ENCODE peak calls at places on chromosomes 11 and 22, in five cellular contexts. C is skeletal muscle cell, N is colonic mucosa, A is astrocyte of the spinal cord, R is heart left ventricle. I is an unnamed sample.

GRCh38 chr22:38734203-38735100 is 21.3 kb downstream of the SUN2 start:
- DNase-seq in C (no peak), R (no peak), A (no peak), N (no peak), I (no peak)

GRCh38 chr22:46547179-46547882 is 9.9 kb upstream of the CELSR1 start:
- DNase-seq in R (peak), N (no peak), C (no peak), A (peak), I (peak)

GRCh38 chr11:18802381-18803257 is 11.0 kb upstream of the PTPN5 start:
- DNase-seq in C (peak), A (peak), R (no peak), N (peak), I (peak)

GRCh38 chr22:39254789-39255298 is 10.1 kb upstream of the PDGFB start:
- DNase-seq in A (peak), C (no peak), N (no peak), R (peak), I (peak)

GRCh38 chr11:13928566-13929251 is 33.8 kb upstream of the SPON1 start:
- DNase-seq in C (no peak), N (no peak), R (no peak), A (peak), I (peak)

GRCh38 chr11:10208045-10208674 is 85.9 kb downstream of the SBF2 start:
- DNase-seq in N (no peak), R (no peak), C (peak), A (peak), I (peak)

GRCh38 chr11:58058276-58059010 is 27.7 kb downstream of the OR6Q1 start:
- DNase-seq in C (no peak), A (no peak), R (no peak), N (peak), I (no peak)

GRCh38 chr11:107505667-107506066 is 48.0 kb upstream of the CWF19L2 start:
- DNase-seq in C (no peak), A (no peak), R (no peak), N (no peak), I (no peak)

GRCh38 chr11:112580864-112581263 is 320.2 kb upstream of the PLET1 start:
- DNase-seq in C (no peak), A (no peak), R (no peak), N (no peak), I (no peak)

GRCh38 chr11:19938051-19938856 is 222.0 kb downstream of the DBX1 start:
- DNase-seq in A (peak), R (no peak), C (no peak), N (peak), I (peak)

GRCh38 chr22:17727244-17727892 is 46.9 kb downstream of the BID start:
- DNase-seq in C (no peak), R (no peak), N (no peak), A (no peak), I (no peak)

GRCh38 chr22:24419480-24419860 is 7.9 kb upstream of the ADORA2A start:
- DNase-seq in A (no peak), C (no peak), N (no peak), R (peak), I (no peak)

GRCh38 chr11:103662880-103663279 is 373.6 kb upstream of the DDI1 start:
- DNase-seq in C (no peak), N (no peak), R (no peak), A (no peak), I (peak)

GRCh38 chr11:88501535-88501934 is 164.0 kb upstream of the CTSC start:
- DNase-seq in R (no peak), A (no peak), C (no peak), N (no peak), I (no peak)

GRCh38 chr22:50148991-50149721 is 21.4 kb upstream of the PANX2 start:
- DNase-seq in N (peak), R (peak), A (peak), C (no peak), I (peak)

GRCh38 chr11:133955091-133955846 is 1.5 kb downstream of the IGSF9B start:
- DNase-seq in A (no peak), R (peak), N (no peak), C (no peak), I (no peak)

GRCh38 chr11:78166832-78167469 is 21.5 kb downstream of the KCTD21 start:
- DNase-seq in C (no peak), R (no peak), A (no peak), N (no peak), I (no peak)

GRCh38 chr22:25060522-25061071 is 108.1 kb downstream of the KIAA1671 start:
- DNase-seq in A (no peak), N (no peak), C (no peak), R (no peak), I (no peak)

GRCh38 chr11:82267186-82267585 is 466.5 kb downstream of the FAM181B start:
- DNase-seq in R (no peak), N (no peak), A (no peak), C (no peak), I (no peak)

GRCh38 chr22:28710889-28711285 is 30.7 kb downstream of the CHEK2 start:
- DNase-seq in R (no peak), C (peak), A (no peak), N (no peak), I (peak)

GRCh38 chr11:119424775-119425174 is 1.8 kb upstream of the THY1 start:
- DNase-seq in R (no peak), A (no peak), C (no peak), N (no peak), I (no peak)

GRCh38 chr11:119424276-119424675 is 1.3 kb upstream of the THY1 start:
- DNase-seq in R (no peak), A (no peak), C (no peak), N (no peak), I (no peak)

GRCh38 chr11:119423459-119424254 is 685 bp upstream of the THY1 start:
- DNase-seq in N (no peak), A (no peak), C (no peak), R (no peak), I (no peak)

GRCh38 chr11:119426142-119426541 is 3.2 kb upstream of the THY1 start:
- DNase-seq in A (no peak), R (no peak), N (no peak), C (no peak), I (no peak)

DNA sequence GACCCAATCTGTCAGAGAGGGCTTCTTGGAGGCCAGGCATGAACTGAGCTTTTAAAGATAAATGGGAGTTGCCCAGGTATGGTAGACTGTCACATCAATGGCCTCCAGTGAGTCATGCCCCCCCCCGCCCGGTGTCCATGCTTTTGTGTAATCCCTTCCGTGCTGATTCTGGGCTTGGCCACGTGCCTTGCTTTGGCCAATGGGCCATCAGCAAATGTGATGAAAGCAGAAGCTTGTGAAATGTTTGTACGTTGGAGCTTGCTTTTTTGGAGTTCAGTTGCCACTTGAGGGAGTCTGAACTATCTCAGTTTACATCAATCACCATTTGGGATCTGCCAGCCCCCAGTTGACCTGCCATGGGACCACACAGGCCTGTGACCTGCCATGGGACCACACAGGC is 4.3 kb upstream of the THY1 start:
- DNase-seq in R (no peak), C (no peak), A (no peak), N (no peak), I (no peak)
- H3K4me3 ChIP-seq in R (no peak), C (no peak), A (no peak), N (no peak), I (no peak)

GRCh38 chr11:66101055-66101454 is 31.0 kb downstream of the PACS1 start:
- DNase-seq in R (no peak), C (no peak), A (no peak), N (no peak), I (no peak)
- H3K4me3 ChIP-seq in R (no peak), C (no peak), A (no peak), N (no peak), I (no peak)

GRCh38 chr11:75428301-75428724 is 4.7 kb downstream of the KLHL35 start:
- DNase-seq in R (peak), N (peak), A (peak), C (peak), I (no peak)
- H3K4me3 ChIP-seq in R (peak), N (peak), A (peak), C (peak), I (peak)

GRCh38 chr11:32334822-32335221 is 100.5 kb downstream of the WT1 start:
- DNase-seq in N (peak), R (no peak), A (no peak), C (no peak), I (no peak)

GRCh38 chr11:32332990-32333334 is 102.4 kb downstream of the WT1 start:
- DNase-seq in R (no peak), N (no peak), A (no peak), C (no peak), I (no peak)

GRCh38 chr11:32331792-32332191 is 103.5 kb downstream of the WT1 start:
- DNase-seq in C (no peak), R (no peak), A (no peak), N (no peak), I (no peak)

GRCh38 chr11:32331098-32331497 is 104.2 kb downstream of the WT1 start:
- DNase-seq in N (no peak), C (no peak), A (no peak), R (no peak), I (no peak)

DNA sequence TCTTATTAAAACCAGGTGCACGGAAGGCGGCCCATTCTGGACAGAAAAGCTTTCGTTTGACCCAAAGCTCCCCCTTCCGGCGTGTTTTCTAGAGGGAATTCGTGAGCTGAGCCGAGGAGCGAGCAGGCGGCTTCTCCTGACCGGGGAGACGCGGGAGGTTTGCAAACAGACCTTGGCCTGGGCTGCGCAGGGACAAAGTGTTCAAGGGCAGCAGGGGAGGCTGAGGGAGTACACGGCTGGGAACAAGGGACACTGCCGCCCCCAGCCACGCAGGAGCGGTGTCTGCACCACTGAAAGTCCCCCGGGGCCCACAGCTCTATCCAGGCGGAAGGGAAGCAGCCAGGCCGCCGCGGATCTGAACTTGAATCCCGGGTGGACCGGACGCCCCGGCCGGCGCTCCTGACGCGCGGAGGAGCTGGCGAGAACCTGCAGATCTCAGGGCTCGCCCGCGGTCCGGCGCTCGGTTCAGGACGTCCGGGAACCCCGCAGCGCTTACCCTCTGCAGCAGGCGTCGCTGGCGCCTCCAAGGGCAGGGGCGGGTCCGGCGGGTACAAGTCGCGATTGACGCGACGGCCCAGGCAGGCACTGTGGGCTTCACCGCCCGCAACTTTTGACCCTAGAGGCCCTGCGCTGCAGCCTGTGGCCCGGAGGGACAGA is 101.9 kb downstream of the WT1 start:
- DNase-seq in N (peak), A (peak), C (no peak), R (peak), I (peak)
- H3K4me3 ChIP-seq in N (peak), A (peak), C (peak), R (peak), I (peak)

GRCh38 chr22:41096391-41096790 is 4.0 kb downstream of the EP300 start:
- DNase-seq in R (no peak), C (no peak), N (no peak), A (no peak), I (no peak)
- H3K4me3 ChIP-seq in R (no peak), C (no peak), N (no peak), A (no peak), I (peak)

GRCh38 chr11:114076974-114077373 is 17.5 kb downstream of the ZBTB16 start:
- DNase-seq in A (no peak), N (no peak), R (no peak), C (no peak), I (peak)

GRCh38 chr11:114078423-114078822 is 18.9 kb downstream of the ZBTB16 start:
- DNase-seq in A (no peak), N (no peak), R (no peak), C (no peak), I (no peak)

GRCh38 chr11:114075891-114076441 is 16.5 kb downstream of the ZBTB16 start:
- DNase-seq in N (no peak), A (peak), C (peak), R (peak), I (peak)

GRCh38 chr11:114079406-114080072 is 20.0 kb downstream of the ZBTB16 start:
- DNase-seq in A (peak), N (no peak), R (no peak), C (no peak), I (peak)

DNA sequence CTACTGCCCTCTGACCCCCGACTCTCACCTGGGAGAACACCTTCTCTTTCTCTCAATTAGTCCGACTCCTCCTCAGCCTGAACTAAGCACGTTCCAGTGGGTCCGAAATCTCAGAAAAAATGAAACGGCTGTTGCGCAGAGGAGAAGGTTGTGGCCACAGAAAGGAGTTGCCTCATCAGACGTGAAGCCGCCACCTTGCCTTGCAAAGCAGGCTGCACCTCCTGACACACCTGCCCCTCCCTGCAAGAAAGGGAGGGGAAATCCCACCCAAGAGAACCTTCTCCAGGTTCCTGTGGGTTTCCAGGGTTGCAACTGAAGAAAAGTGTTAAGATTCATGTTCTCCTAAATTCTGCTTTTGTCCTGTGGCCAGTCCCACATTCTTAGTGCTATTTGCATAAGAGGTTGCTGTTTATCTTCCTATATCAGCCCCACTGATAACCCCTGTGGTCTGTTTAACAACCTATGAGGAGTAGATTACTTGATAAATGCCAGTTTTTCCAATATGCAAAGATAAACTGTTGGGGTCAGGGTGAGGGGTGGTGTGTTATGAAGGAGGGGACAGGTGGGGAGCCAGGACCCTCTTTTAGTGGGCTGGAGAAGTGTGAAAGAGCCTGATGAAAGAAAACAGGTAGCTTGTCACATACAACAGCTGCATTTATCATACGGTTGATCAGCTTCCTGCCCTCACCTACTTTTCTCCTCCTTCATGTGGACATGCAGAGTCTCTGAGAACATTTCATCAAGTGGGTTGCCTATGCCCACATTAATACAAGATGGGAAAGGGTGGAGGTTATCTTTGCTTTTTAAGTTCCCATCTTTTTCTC is 18.2 kb downstream of the ZBTB16 start:
- DNase-seq in A (no peak), C (no peak), R (no peak), N (no peak), I (no peak)
- H3K4me3 ChIP-seq in A (no peak), C (no peak), R (no peak), N (no peak), I (no peak)

GRCh38 chr11:49303080-49303479 is 94.7 kb upstream of the FOLH1 start:
- DNase-seq in A (no peak), C (no peak), N (no peak), R (no peak), I (no peak)

GRCh38 chr11:49302360-49302759 is 94.0 kb upstream of the FOLH1 start:
- DNase-seq in C (no peak), N (no peak), A (no peak), R (no peak), I (no peak)
- H3K4me3 ChIP-seq in C (no peak), N (no peak), A (no peak), R (no peak), I (no peak)

GRCh38 chr11:2136952-2137201 is 2.3 kb downstream of the IGF2 start:
- DNase-seq in R (no peak), A (no peak), N (no peak), C (no peak), I (no peak)

GRCh38 chr11:2137202-2138071 is 1.8 kb downstream of the IGF2 start:
- DNase-seq in N (peak), A (peak), R (peak), C (peak), I (peak)

GRCh38 chr11:2139118-2139490 is at the start of gene IGF2:
- DNase-seq in R (peak), A (no peak), N (no peak), C (no peak), I (peak)

GRCh38 chr11:2138436-2139117 is 612 bp downstream of the IGF2 start:
- DNase-seq in N (no peak), A (no peak), R (no peak), C (no peak), I (peak)

GRCh38 chr11:2138075-2138435 is 1.1 kb downstream of the IGF2 start:
- DNase-seq in C (no peak), A (no peak), R (no peak), N (no peak), I (no peak)
- H3K4me3 ChIP-seq in C (peak), A (peak), R (peak), N (no peak), I (no peak)

DNA sequence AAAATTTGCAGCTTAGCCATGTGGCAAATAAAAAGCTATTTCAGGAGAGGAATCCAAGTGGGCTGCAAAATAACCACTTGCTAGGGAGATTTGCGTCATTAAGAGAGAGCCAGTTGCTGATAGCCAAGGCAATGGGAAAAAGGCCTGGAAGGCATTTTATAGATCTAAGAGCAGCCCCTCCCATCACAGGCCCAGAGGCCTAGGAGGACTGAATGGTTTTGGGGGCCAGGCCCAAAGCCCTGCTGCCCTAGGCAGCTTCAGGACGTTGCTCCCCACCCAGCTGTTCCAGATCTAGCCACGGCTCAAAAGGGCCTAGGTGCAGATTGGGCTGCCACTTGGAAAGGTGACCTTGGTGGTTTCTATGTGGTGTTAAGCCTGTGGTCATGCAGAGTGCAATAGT is 169.0 kb downstream of the AASDHPPT start:
- DNase-seq in C (no peak), A (no peak), R (no peak), N (no peak), I (no peak)
- H3K4me3 ChIP-seq in C (no peak), A (no peak), R (no peak), N (no peak), I (no peak)

GRCh38 chr11:69983897-69984438 is 94.1 kb upstream of the ANO1 start:
- DNase-seq in C (no peak), R (no peak), A (no peak), N (no peak), I (no peak)

GRCh38 chr11:69984457-69985261 is 93.5 kb upstream of the ANO1 start:
- DNase-seq in C (no peak), R (no peak), N (no peak), A (no peak), I (peak)

GRCh38 chr11:69985331-69985653 is 92.8 kb upstream of the ANO1 start:
- DNase-seq in R (no peak), N (no peak), C (no peak), A (no peak), I (no peak)

GRCh38 chr11:69986421-69987229 is 91.5 kb upstream of the ANO1 start:
- DNase-seq in R (no peak), C (no peak), A (no peak), N (no peak), I (no peak)

GRCh38 chr11:69985654-69986420 is 92.3 kb upstream of the ANO1 start:
- DNase-seq in C (no peak), R (no peak), A (no peak), N (no peak), I (no peak)
- H3K4me3 ChIP-seq in C (no peak), R (peak), A (peak), N (peak), I (no peak)